ENCODE peak calls at places on chromosomes 5 and 9, in ten cellular contexts. One of them, this sample, is unnamed.

GRCh38 chr5:84118551-84118950 is 266.1 kb downstream of the EDIL3 start:
- DNase-seq in mammary epithelial cell: no peak
- DNase-seq in suprapubic skin: no peak
- DNase-seq in amniotic epithelial cell: no peak
- DNase-seq in neural crest cell: no peak
- DNase-seq in endothelial cell: no peak
- DNase-seq in HT-29: no peak
- DNase-seq in astrocyte of the spinal cord: no peak
- DNase-seq in stimulated activated CD8-positive, alpha-beta memory T cell treated with anti-CD3 and anti-CD28 coated beads, Interleukin-4, amount 100 ng/mL, for 4 hours: no peak
- DNase-seq in activated CD4-positive, alpha-beta T cell treated with anti-CD3 and anti-CD28 coated beads, Interleukin-2, amount 10 ng/mL, durations not matched to agents 7 days and 5 days: no peak
- DNase-seq in this sample: no peak

GRCh38 chr5:31944683-31945445 is 229.3 kb downstream of the GOLPH3 start:
- DNase-seq in mammary epithelial cell: no peak
- DNase-seq in suprapubic skin: no peak
- DNase-seq in amniotic epithelial cell: peak; percentile 24
- DNase-seq in neural crest cell: no peak
- DNase-seq in endothelial cell: no peak
- DNase-seq in HT-29: no peak
- DNase-seq in astrocyte of the spinal cord: no peak
- DNase-seq in stimulated activated CD8-positive, alpha-beta memory T cell treated with anti-CD3 and anti-CD28 coated beads, Interleukin-4, amount 100 ng/mL, for 4 hours: no peak
- DNase-seq in activated CD4-positive, alpha-beta T cell treated with anti-CD3 and anti-CD28 coated beads, Interleukin-2, amount 10 ng/mL, durations not matched to agents 7 days and 5 days: no peak
- DNase-seq in this sample: no peak

GRCh38 chr5:119363936-119364335 is 8.1 kb downstream of the TNFAIP8 start:
- DNase-seq in mammary epithelial cell: peak; percentile 52
- DNase-seq in suprapubic skin: no peak
- DNase-seq in amniotic epithelial cell: no peak
- DNase-seq in neural crest cell: no peak
- DNase-seq in endothelial cell: no peak
- DNase-seq in HT-29: no peak
- DNase-seq in astrocyte of the spinal cord: no peak
- DNase-seq in stimulated activated CD8-positive, alpha-beta memory T cell treated with anti-CD3 and anti-CD28 coated beads, Interleukin-4, amount 100 ng/mL, for 4 hours: no peak
- DNase-seq in activated CD4-positive, alpha-beta T cell treated with anti-CD3 and anti-CD28 coated beads, Interleukin-2, amount 10 ng/mL, durations not matched to agents 7 days and 5 days: no peak
- DNase-seq in this sample: no peak

GRCh38 chr9:86500667-86501435 is 146.6 kb upstream of the TUT7 start:
- DNase-seq in mammary epithelial cell: peak; percentile 69
- DNase-seq in suprapubic skin: no peak
- DNase-seq in amniotic epithelial cell: peak; percentile 92
- DNase-seq in neural crest cell: no peak
- DNase-seq in endothelial cell: no peak
- DNase-seq in HT-29: no peak
- DNase-seq in astrocyte of the spinal cord: peak; percentile 92
- DNase-seq in stimulated activated CD8-positive, alpha-beta memory T cell treated with anti-CD3 and anti-CD28 coated beads, Interleukin-4, amount 100 ng/mL, for 4 hours: no peak
- DNase-seq in activated CD4-positive, alpha-beta T cell treated with anti-CD3 and anti-CD28 coated beads, Interleukin-2, amount 10 ng/mL, durations not matched to agents 7 days and 5 days: no peak
- DNase-seq in this sample: no peak

GRCh38 chr5:168675883-168676408 is 96.8 kb upstream of the PANK3 start:
- DNase-seq in mammary epithelial cell: no peak
- DNase-seq in suprapubic skin: no peak
- DNase-seq in amniotic epithelial cell: no peak
- DNase-seq in neural crest cell: no peak
- DNase-seq in endothelial cell: no peak
- DNase-seq in HT-29: no peak
- DNase-seq in astrocyte of the spinal cord: no peak
- DNase-seq in stimulated activated CD8-positive, alpha-beta memory T cell treated with anti-CD3 and anti-CD28 coated beads, Interleukin-4, amount 100 ng/mL, for 4 hours: no peak
- DNase-seq in activated CD4-positive, alpha-beta T cell treated with anti-CD3 and anti-CD28 coated beads, Interleukin-2, amount 10 ng/mL, durations not matched to agents 7 days and 5 days: no peak
- DNase-seq in this sample: no peak

GRCh38 chr9:105114956-105115728 is 129.3 kb upstream of the SLC44A1 start:
- DNase-seq in mammary epithelial cell: no peak
- DNase-seq in suprapubic skin: no peak
- DNase-seq in amniotic epithelial cell: peak; percentile 60
- DNase-seq in neural crest cell: no peak
- DNase-seq in endothelial cell: no peak
- DNase-seq in HT-29: no peak
- DNase-seq in astrocyte of the spinal cord: no peak
- DNase-seq in stimulated activated CD8-positive, alpha-beta memory T cell treated with anti-CD3 and anti-CD28 coated beads, Interleukin-4, amount 100 ng/mL, for 4 hours: no peak
- DNase-seq in activated CD4-positive, alpha-beta T cell treated with anti-CD3 and anti-CD28 coated beads, Interleukin-2, amount 10 ng/mL, durations not matched to agents 7 days and 5 days: peak; percentile 36
- DNase-seq in this sample: no peak

GRCh38 chr5:13217636-13218035 is 726.9 kb downstream of the DNAH5 start:
- DNase-seq in mammary epithelial cell: no peak
- DNase-seq in suprapubic skin: no peak
- DNase-seq in amniotic epithelial cell: no peak
- DNase-seq in neural crest cell: no peak
- DNase-seq in endothelial cell: no peak
- DNase-seq in HT-29: no peak
- DNase-seq in astrocyte of the spinal cord: peak; percentile 9
- DNase-seq in stimulated activated CD8-positive, alpha-beta memory T cell treated with anti-CD3 and anti-CD28 coated beads, Interleukin-4, amount 100 ng/mL, for 4 hours: no peak
- DNase-seq in activated CD4-positive, alpha-beta T cell treated with anti-CD3 and anti-CD28 coated beads, Interleukin-2, amount 10 ng/mL, durations not matched to agents 7 days and 5 days: no peak
- DNase-seq in this sample: no peak

GRCh38 chr5:1294839-1295649 is at the start of gene TERT:
- DNase-seq in mammary epithelial cell: no peak
- DNase-seq in suprapubic skin: peak; percentile 60
- DNase-seq in amniotic epithelial cell: no peak
- DNase-seq in neural crest cell: peak; percentile 47
- DNase-seq in endothelial cell: peak; percentile 70
- DNase-seq in HT-29: no peak
- DNase-seq in astrocyte of the spinal cord: no peak
- DNase-seq in stimulated activated CD8-positive, alpha-beta memory T cell treated with anti-CD3 and anti-CD28 coated beads, Interleukin-4, amount 100 ng/mL, for 4 hours: peak; percentile 60
- DNase-seq in activated CD4-positive, alpha-beta T cell treated with anti-CD3 and anti-CD28 coated beads, Interleukin-2, amount 10 ng/mL, durations not matched to agents 7 days and 5 days: peak; percentile 79
- DNase-seq in this sample: peak; percentile 83

GRCh38 chr9:124077915-124078572 is 66.5 kb downstream of the LHX2 start:
- DNase-seq in mammary epithelial cell: peak; percentile 37
- DNase-seq in suprapubic skin: no peak
- DNase-seq in amniotic epithelial cell: no peak
- DNase-seq in neural crest cell: no peak
- DNase-seq in endothelial cell: no peak
- DNase-seq in HT-29: no peak
- DNase-seq in astrocyte of the spinal cord: no peak
- DNase-seq in stimulated activated CD8-positive, alpha-beta memory T cell treated with anti-CD3 and anti-CD28 coated beads, Interleukin-4, amount 100 ng/mL, for 4 hours: no peak
- DNase-seq in activated CD4-positive, alpha-beta T cell treated with anti-CD3 and anti-CD28 coated beads, Interleukin-2, amount 10 ng/mL, durations not matched to agents 7 days and 5 days: no peak
- DNase-seq in this sample: no peak

GRCh38 chr5:173793677-173794570 is 94.2 kb upstream of the CPEB4 start:
- DNase-seq in mammary epithelial cell: peak; percentile 37
- DNase-seq in suprapubic skin: peak; percentile 67
- DNase-seq in amniotic epithelial cell: no peak
- DNase-seq in neural crest cell: no peak
- DNase-seq in endothelial cell: no peak
- DNase-seq in HT-29: peak; percentile 82
- DNase-seq in astrocyte of the spinal cord: no peak
- DNase-seq in stimulated activated CD8-positive, alpha-beta memory T cell treated with anti-CD3 and anti-CD28 coated beads, Interleukin-4, amount 100 ng/mL, for 4 hours: no peak
- DNase-seq in activated CD4-positive, alpha-beta T cell treated with anti-CD3 and anti-CD28 coated beads, Interleukin-2, amount 10 ng/mL, durations not matched to agents 7 days and 5 days: no peak
- DNase-seq in this sample: no peak

GRCh38 chr5:59685806-59686205 is 207.7 kb downstream of the PDE4D start:
- DNase-seq in mammary epithelial cell: no peak
- DNase-seq in suprapubic skin: no peak
- DNase-seq in amniotic epithelial cell: peak; percentile 27
- DNase-seq in neural crest cell: no peak
- DNase-seq in endothelial cell: no peak
- DNase-seq in HT-29: no peak
- DNase-seq in astrocyte of the spinal cord: peak; percentile 16
- DNase-seq in stimulated activated CD8-positive, alpha-beta memory T cell treated with anti-CD3 and anti-CD28 coated beads, Interleukin-4, amount 100 ng/mL, for 4 hours: no peak
- DNase-seq in activated CD4-positive, alpha-beta T cell treated with anti-CD3 and anti-CD28 coated beads, Interleukin-2, amount 10 ng/mL, durations not matched to agents 7 days and 5 days: no peak
- DNase-seq in this sample: no peak

GRCh38 chr9:73038613-73039012 is 85.8 kb upstream of the ALDH1A1 start:
- DNase-seq in mammary epithelial cell: peak; percentile 1
- DNase-seq in suprapubic skin: peak; percentile 78
- DNase-seq in amniotic epithelial cell: peak; percentile 79
- DNase-seq in neural crest cell: peak; percentile 11
- DNase-seq in endothelial cell: no peak
- DNase-seq in HT-29: peak; percentile 28
- DNase-seq in astrocyte of the spinal cord: peak; percentile 41
- DNase-seq in stimulated activated CD8-positive, alpha-beta memory T cell treated with anti-CD3 and anti-CD28 coated beads, Interleukin-4, amount 100 ng/mL, for 4 hours: no peak
- DNase-seq in activated CD4-positive, alpha-beta T cell treated with anti-CD3 and anti-CD28 coated beads, Interleukin-2, amount 10 ng/mL, durations not matched to agents 7 days and 5 days: no peak
- DNase-seq in this sample: peak; percentile 35

GRCh38 chr5:154757647-154758406 is 2.6 kb downstream of the LARP1 start:
- DNase-seq in mammary epithelial cell: peak; percentile 89
- DNase-seq in suprapubic skin: no peak
- DNase-seq in amniotic epithelial cell: no peak
- DNase-seq in neural crest cell: no peak
- DNase-seq in endothelial cell: no peak
- DNase-seq in HT-29: peak; percentile 38
- DNase-seq in astrocyte of the spinal cord: no peak
- DNase-seq in stimulated activated CD8-positive, alpha-beta memory T cell treated with anti-CD3 and anti-CD28 coated beads, Interleukin-4, amount 100 ng/mL, for 4 hours: peak; percentile 27
- DNase-seq in activated CD4-positive, alpha-beta T cell treated with anti-CD3 and anti-CD28 coated beads, Interleukin-2, amount 10 ng/mL, durations not matched to agents 7 days and 5 days: peak; percentile 15
- DNase-seq in this sample: no peak

GRCh38 chr9:116350213-116350612 is 196.6 kb downstream of the PAPPA start:
- DNase-seq in mammary epithelial cell: no peak
- DNase-seq in suprapubic skin: no peak
- DNase-seq in amniotic epithelial cell: peak; percentile 40
- DNase-seq in neural crest cell: no peak
- DNase-seq in endothelial cell: no peak
- DNase-seq in HT-29: no peak
- DNase-seq in astrocyte of the spinal cord: no peak
- DNase-seq in stimulated activated CD8-positive, alpha-beta memory T cell treated with anti-CD3 and anti-CD28 coated beads, Interleukin-4, amount 100 ng/mL, for 4 hours: no peak
- DNase-seq in activated CD4-positive, alpha-beta T cell treated with anti-CD3 and anti-CD28 coated beads, Interleukin-2, amount 10 ng/mL, durations not matched to agents 7 days and 5 days: no peak
- DNase-seq in this sample: no peak

GRCh38 chr9:110142868-110143866 is 64.8 kb downstream of the C9orf152 start:
- DNase-seq in mammary epithelial cell: no peak
- DNase-seq in suprapubic skin: no peak
- DNase-seq in amniotic epithelial cell: no peak
- DNase-seq in neural crest cell: no peak
- DNase-seq in endothelial cell: no peak
- DNase-seq in HT-29: peak; percentile 33
- DNase-seq in astrocyte of the spinal cord: no peak
- DNase-seq in stimulated activated CD8-positive, alpha-beta memory T cell treated with anti-CD3 and anti-CD28 coated beads, Interleukin-4, amount 100 ng/mL, for 4 hours: no peak
- DNase-seq in activated CD4-positive, alpha-beta T cell treated with anti-CD3 and anti-CD28 coated beads, Interleukin-2, amount 10 ng/mL, durations not matched to agents 7 days and 5 days: no peak
- DNase-seq in this sample: peak; percentile 45

GRCh38 chr5:58451732-58452565 is 7.9 kb downstream of the PLK2 start:
- DNase-seq in mammary epithelial cell: peak; percentile 67
- DNase-seq in suprapubic skin: no peak
- DNase-seq in amniotic epithelial cell: no peak
- DNase-seq in neural crest cell: no peak
- DNase-seq in endothelial cell: no peak
- DNase-seq in HT-29: peak; percentile 63
- DNase-seq in astrocyte of the spinal cord: peak; percentile 66
- DNase-seq in stimulated activated CD8-positive, alpha-beta memory T cell treated with anti-CD3 and anti-CD28 coated beads, Interleukin-4, amount 100 ng/mL, for 4 hours: no peak
- DNase-seq in activated CD4-positive, alpha-beta T cell treated with anti-CD3 and anti-CD28 coated beads, Interleukin-2, amount 10 ng/mL, durations not matched to agents 7 days and 5 days: no peak
- DNase-seq in this sample: no peak

GRCh38 chr9:95771556-95772280 is 103.8 kb upstream of the ERCC6L2 start:
- DNase-seq in mammary epithelial cell: no peak
- DNase-seq in suprapubic skin: peak; percentile 69
- DNase-seq in amniotic epithelial cell: peak; percentile 93
- DNase-seq in neural crest cell: peak; percentile 30
- DNase-seq in endothelial cell: no peak
- DNase-seq in HT-29: no peak
- DNase-seq in astrocyte of the spinal cord: peak; percentile 58
- DNase-seq in stimulated activated CD8-positive, alpha-beta memory T cell treated with anti-CD3 and anti-CD28 coated beads, Interleukin-4, amount 100 ng/mL, for 4 hours: no peak
- DNase-seq in activated CD4-positive, alpha-beta T cell treated with anti-CD3 and anti-CD28 coated beads, Interleukin-2, amount 10 ng/mL, durations not matched to agents 7 days and 5 days: no peak
- DNase-seq in this sample: no peak

GRCh38 chr5:97549496-97549895 is 366.4 kb upstream of the RIOK2 start:
- DNase-seq in mammary epithelial cell: no peak
- DNase-seq in suprapubic skin: no peak
- DNase-seq in amniotic epithelial cell: no peak
- DNase-seq in neural crest cell: no peak
- DNase-seq in endothelial cell: no peak
- DNase-seq in HT-29: no peak
- DNase-seq in astrocyte of the spinal cord: no peak
- DNase-seq in stimulated activated CD8-positive, alpha-beta memory T cell treated with anti-CD3 and anti-CD28 coated beads, Interleukin-4, amount 100 ng/mL, for 4 hours: no peak
- DNase-seq in activated CD4-positive, alpha-beta T cell treated with anti-CD3 and anti-CD28 coated beads, Interleukin-2, amount 10 ng/mL, durations not matched to agents 7 days and 5 days: no peak
- DNase-seq in this sample: no peak

GRCh38 chr5:130052752-130053151 is 148.5 kb downstream of the CHSY3 start:
- DNase-seq in mammary epithelial cell: peak; percentile 37
- DNase-seq in suprapubic skin: no peak
- DNase-seq in amniotic epithelial cell: peak; percentile 57
- DNase-seq in neural crest cell: no peak
- DNase-seq in endothelial cell: no peak
- DNase-seq in HT-29: no peak
- DNase-seq in astrocyte of the spinal cord: no peak
- DNase-seq in stimulated activated CD8-positive, alpha-beta memory T cell treated with anti-CD3 and anti-CD28 coated beads, Interleukin-4, amount 100 ng/mL, for 4 hours: no peak
- DNase-seq in activated CD4-positive, alpha-beta T cell treated with anti-CD3 and anti-CD28 coated beads, Interleukin-2, amount 10 ng/mL, durations not matched to agents 7 days and 5 days: no peak
- DNase-seq in this sample: no peak

GRCh38 chr5:175098301-175098700 is 345.7 kb downstream of the DRD1 start:
- DNase-seq in mammary epithelial cell: no peak
- DNase-seq in suprapubic skin: no peak
- DNase-seq in amniotic epithelial cell: no peak
- DNase-seq in neural crest cell: no peak
- DNase-seq in endothelial cell: no peak
- DNase-seq in HT-29: no peak
- DNase-seq in astrocyte of the spinal cord: no peak
- DNase-seq in stimulated activated CD8-positive, alpha-beta memory T cell treated with anti-CD3 and anti-CD28 coated beads, Interleukin-4, amount 100 ng/mL, for 4 hours: no peak
- DNase-seq in activated CD4-positive, alpha-beta T cell treated with anti-CD3 and anti-CD28 coated beads, Interleukin-2, amount 10 ng/mL, durations not matched to agents 7 days and 5 days: no peak
- DNase-seq in this sample: no peak

GRCh38 chr9:13171261-13171660 is 108.2 kb downstream of the MPDZ start:
- DNase-seq in mammary epithelial cell: no peak
- DNase-seq in suprapubic skin: no peak
- DNase-seq in amniotic epithelial cell: peak; percentile 91
- DNase-seq in neural crest cell: no peak
- DNase-seq in endothelial cell: no peak
- DNase-seq in HT-29: no peak
- DNase-seq in astrocyte of the spinal cord: no peak
- DNase-seq in stimulated activated CD8-positive, alpha-beta memory T cell treated with anti-CD3 and anti-CD28 coated beads, Interleukin-4, amount 100 ng/mL, for 4 hours: no peak
- DNase-seq in activated CD4-positive, alpha-beta T cell treated with anti-CD3 and anti-CD28 coated beads, Interleukin-2, amount 10 ng/mL, durations not matched to agents 7 days and 5 days: no peak
- DNase-seq in this sample: no peak

GRCh38 chr9:87375397-87376073 is 122.1 kb upstream of the DAPK1 start:
- DNase-seq in mammary epithelial cell: peak; percentile 84
- DNase-seq in suprapubic skin: no peak
- DNase-seq in amniotic epithelial cell: peak; percentile 86
- DNase-seq in neural crest cell: no peak
- DNase-seq in endothelial cell: no peak
- DNase-seq in HT-29: no peak
- DNase-seq in astrocyte of the spinal cord: peak; percentile 18
- DNase-seq in stimulated activated CD8-positive, alpha-beta memory T cell treated with anti-CD3 and anti-CD28 coated beads, Interleukin-4, amount 100 ng/mL, for 4 hours: no peak
- DNase-seq in activated CD4-positive, alpha-beta T cell treated with anti-CD3 and anti-CD28 coated beads, Interleukin-2, amount 10 ng/mL, durations not matched to agents 7 days and 5 days: no peak
- DNase-seq in this sample: no peak

This sample was measured in H9.